ENCODE peak calls at places on chromosomes 2 and 18, in six cellular contexts. I is IMR-90, W is neuronal stem cell, S is H1, G is trophoblast cell, H is mesenchymal stem cell. M is an unnamed sample.

GRCh38 chr2:148948865-148949264 is 73.8 kb downstream of the KIF5C start:
- DNase-seq in I (no peak), W (no peak), S (no peak), G (no peak), H (no peak), M (no peak)

GRCh38 chr2:4775668-4776067 is 916.5 kb upstream of the SOX11 start:
- DNase-seq in I (no peak), W (no peak), S (no peak), G (no peak), H (no peak), M (no peak)

GRCh38 chr18:3264362-3264761 is 2.4 kb downstream of the MYL12B start:
- DNase-seq in I (peak; percentile 42), W (no peak), S (no peak), G (no peak), H (peak; percentile 34), M (no peak)

GRCh38 chr2:196170202-196170680 is 1.1 kb downstream of the STK17B start:
- DNase-seq in I (peak; percentile 64), W (no peak), S (no peak), G (peak; percentile 35), H (peak; percentile 77), M (no peak)

GRCh38 chr2:230541934-230542380 is 126.0 kb downstream of the SP100 start:
- DNase-seq in I (peak; percentile 7), W (no peak), S (no peak), G (no peak), H (no peak), M (no peak)

GRCh38 chr2:155377178-155377780 is 678.8 kb downstream of the KCNJ3 start:
- DNase-seq in I (peak; percentile 35), W (peak; percentile 14), S (no peak), G (no peak), H (peak; percentile 28), M (no peak)

GRCh38 chr2:219461061-219461514 is 26.4 kb downstream of the SPEG start:
- DNase-seq in I (peak; percentile 17), W (no peak), S (no peak), G (no peak), H (no peak), M (peak; percentile 61)

GRCh38 chr18:45282101-45282812 is 333.0 kb upstream of the SLC14A2 start:
- DNase-seq in I (no peak), W (no peak), S (no peak), G (no peak), H (no peak), M (no peak)

GRCh38 chr2:225668606-225669266 is 269.2 kb downstream of the NYAP2 start:
- DNase-seq in I (peak; percentile 81), W (no peak), S (no peak), G (peak; percentile 25), H (peak; percentile 73), M (peak; percentile 34)

GRCh38 chr2:15638720-15639119 is 47.1 kb downstream of the DDX1 start:
- DNase-seq in I (peak; percentile 71), W (no peak), S (no peak), G (peak; percentile 72), H (peak; percentile 47), M (no peak)

GRCh38 chr2:157840568-157841156 is 35.5 kb downstream of the ACVR1 start:
- DNase-seq in I (peak; percentile 39), W (no peak), S (no peak), G (no peak), H (no peak), M (peak; percentile 36)

GRCh38 chr2:19073522-19073921 is 284.9 kb downstream of the OSR1 start:
- DNase-seq in I (peak; percentile 83), W (no peak), S (peak; percentile 51), G (peak; percentile 27), H (peak; percentile 25), M (peak; percentile 77)

GRCh38 chr18:45024357-45025107 is 343.8 kb downstream of the SETBP1 start:
- DNase-seq in I (no peak), W (no peak), S (no peak), G (no peak), H (no peak), M (no peak)

GRCh38 chr2:68152651-68153347 is 4.9 kb upstream of the PNO1 start:
- DNase-seq in I (no peak), W (no peak), S (no peak), G (no peak), H (no peak), M (no peak)

GRCh38 chr2:63888490-63889402 is 47.0 kb downstream of the UGP2 start:
- DNase-seq in I (peak; percentile 48), W (peak; percentile 41), S (no peak), G (peak; percentile 43), H (peak; percentile 56), M (peak; percentile 40)

GRCh38 chr2:237558918-237559645 is 7.3 kb upstream of the PRLH start:
- DNase-seq in I (peak; percentile 51), W (no peak), S (no peak), G (no peak), H (peak; percentile 48), M (no peak)

GRCh38 chr2:226649871-226650660 is 149.6 kb downstream of the IRS1 start:
- DNase-seq in I (peak; percentile 98), W (peak; percentile 15), S (peak; percentile 56), G (no peak), H (peak; percentile 100), M (peak; percentile 82)

GRCh38 chr18:45608400-45608799 is 6.9 kb upstream of the SLC14A2 start:
- DNase-seq in I (no peak), W (no peak), S (no peak), G (no peak), H (no peak), M (no peak)

GRCh38 chr2:161004379-161004778 is 155.8 kb upstream of the TANK start:
- DNase-seq in I (peak; percentile 20), W (no peak), S (no peak), G (no peak), H (no peak), M (no peak)

GRCh38 chr2:63665091-63665490 is 76.3 kb downstream of the MDH1 start:
- DNase-seq in I (no peak), W (no peak), S (no peak), G (no peak), H (no peak), M (no peak)

GRCh38 chr2:42935692-42936631 is 143.6 kb upstream of the HAAO start:
- DNase-seq in I (no peak), W (no peak), S (no peak), G (peak; percentile 59), H (no peak), M (no peak)

GRCh38 chr2:37394263-37394662 is 49.8 kb downstream of the QPCT start:
- DNase-seq in I (no peak), W (no peak), S (peak; percentile 6), G (no peak), H (no peak), M (no peak)

GRCh38 chr2:29223851-29224692 is 108.9 kb downstream of the CLIP4 start:
- DNase-seq in I (peak; percentile 55), W (no peak), S (no peak), G (no peak), H (peak; percentile 62), M (no peak)

DNA sequence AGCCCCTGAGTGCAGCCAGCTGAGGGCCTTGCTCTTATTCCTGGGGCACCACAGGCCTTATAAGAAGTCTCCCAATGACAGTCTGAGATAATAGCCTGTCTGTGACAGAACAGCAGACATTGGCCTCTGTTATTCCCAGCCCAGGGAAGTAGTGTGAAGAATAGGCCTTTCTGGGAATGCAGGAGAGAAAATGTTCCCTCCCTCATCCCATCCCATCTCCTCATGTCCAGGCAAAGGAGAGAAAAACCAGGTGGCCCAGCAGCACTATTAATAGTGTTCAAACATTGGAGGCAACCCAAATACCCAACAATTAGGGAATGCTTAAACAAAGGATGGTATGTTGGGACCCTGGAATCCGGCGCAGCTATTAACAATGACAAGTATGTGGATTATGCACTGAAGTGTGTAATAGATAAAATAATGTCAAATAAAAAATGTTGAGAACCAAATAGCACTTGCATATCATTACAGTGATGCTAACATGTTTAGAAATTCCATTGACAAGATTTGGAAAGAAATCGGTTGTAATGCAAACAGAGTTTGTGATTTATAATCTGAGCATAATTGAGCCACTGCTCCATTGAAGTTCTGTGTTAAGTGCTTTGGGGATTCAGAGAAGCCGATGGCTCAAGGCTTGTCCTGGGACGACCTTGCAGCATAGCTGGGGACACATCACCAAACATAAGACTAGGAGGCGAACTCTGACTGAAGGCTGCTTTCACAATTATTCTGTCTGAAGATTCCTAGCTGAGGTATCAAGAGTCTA is 69.3 kb downstream of the LBH start:
- DNase-seq in I (peak; percentile 96), W (no peak), S (no peak), G (no peak), H (peak; percentile 98), M (no peak)
- H3K18ac ChIP-seq in I (peak overlapping the region; percentile 83), W (no peak overlapping the region), S (peak overlapping the region; percentile 49), G (no peak overlapping the region), H (peak overlapping the region; percentile 77), M (no peak overlapping the region)

GRCh38 chr2:107354143-107354542 is 468.2 kb upstream of the ST6GAL2 start:
- DNase-seq in I (no peak), W (no peak), S (no peak), G (no peak), H (no peak), M (no peak)

GRCh38 chr2:107362973-107363372 is 463.7 kb upstream of the RGPD4 start:
- DNase-seq in I (no peak), W (no peak), S (no peak), G (no peak), H (no peak), M (no peak)

GRCh38 chr2:107358362-107358761 is 468.3 kb upstream of the RGPD4 start:
- DNase-seq in I (no peak), W (no peak), S (no peak), G (peak; percentile 64), H (no peak), M (no peak)

GRCh38 chr2:107361951-107362350 is 464.7 kb upstream of the RGPD4 start:
- DNase-seq in I (no peak), W (no peak), S (no peak), G (no peak), H (no peak), M (no peak)

GRCh38 chr2:107358921-107359320 is 467.8 kb upstream of the RGPD4 start:
- DNase-seq in I (no peak), W (no peak), S (no peak), G (no peak), H (no peak), M (no peak)
- H4K91ac ChIP-seq in I (no peak overlapping the region), W (no peak overlapping the region), S (no peak overlapping the region), G (no peak overlapping the region), H (no peak overlapping the region), M (no peak overlapping the region)

DNA sequence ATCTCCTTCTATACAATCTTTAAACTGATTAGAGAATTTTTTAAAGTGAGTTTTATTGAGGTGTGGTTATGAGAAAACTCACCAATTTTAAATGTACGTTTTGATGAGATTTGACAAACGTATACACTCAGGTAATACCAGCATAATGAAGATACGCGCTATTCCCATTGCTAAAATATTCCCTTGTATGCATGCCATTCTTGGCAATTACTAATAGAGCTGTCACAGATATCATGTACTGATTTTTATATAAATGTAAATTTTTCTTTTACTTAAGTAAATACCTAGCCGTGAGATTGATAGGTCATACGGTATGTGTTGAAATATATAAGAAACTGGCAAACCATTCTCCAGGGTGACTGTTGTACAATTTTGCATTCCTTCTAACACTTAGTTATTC is 384.7 kb downstream of the PTH2R start:
- DNase-seq in I (no peak), W (no peak), S (no peak), G (no peak), H (no peak), M (no peak)
- H4K8ac ChIP-seq in I (no peak overlapping the region), W (no peak overlapping the region), S (no peak overlapping the region), G (no peak overlapping the region), H (no peak overlapping the region), M (no peak overlapping the region)

DNA sequence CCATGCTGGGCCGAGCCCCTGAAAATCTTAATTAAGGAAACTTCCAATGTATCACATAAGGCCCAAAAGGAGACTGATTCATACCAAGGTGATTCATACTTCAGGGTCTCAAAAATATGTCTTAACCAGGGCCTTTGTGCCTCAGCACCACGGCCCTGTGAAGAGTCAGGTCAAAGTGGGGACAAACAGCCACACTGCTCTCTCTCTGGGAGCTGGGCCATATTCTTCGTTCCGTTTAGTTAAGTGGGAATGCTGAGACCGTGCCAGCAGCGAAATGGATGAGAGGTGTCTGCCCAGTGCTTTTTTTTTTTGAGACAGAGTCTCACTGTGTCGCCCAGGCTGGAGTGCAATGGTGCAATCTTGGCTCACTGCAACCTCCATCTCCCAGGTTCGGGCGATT is 9.3 kb upstream of the PTMA start:
- DNase-seq in I (peak; percentile 37), W (no peak), S (no peak), G (no peak), H (no peak), M (no peak)
- H3K18ac ChIP-seq in I (no peak overlapping the region), W (no peak overlapping the region), S (no peak overlapping the region), G (no peak overlapping the region), H (no peak overlapping the region), M (no peak overlapping the region)